ENCODE peak calls at places on chromosomes 3 and 15, in seven cellular contexts. C, E, H, G, F, Z and Q are unnamed samples.
A peak's percentile ranks its signal among the peaks of the same experiment; 100 is the strongest.

GRCh38 chr3:62159056-62159455 is 214.3 kb downstream of the FEZF2 start:
- DNase-seq in C (no peak), E (no peak), H (no peak), G (no peak), F (no peak), Z (no peak), Q (no peak)

GRCh38 chr3:70312336-70312735 is at the start of gene MDFIC2:
- DNase-seq in C (no peak), E (no peak), H (no peak), G (no peak), F (no peak), Z (no peak), Q (no peak)

GRCh38 chr15:80317389-80318169 is 65.6 kb upstream of the CTXND1 start:
- DNase-seq in C (no peak), E (peak; percentile 84), H (no peak), G (no peak), F (peak; percentile 85), Z (peak; percentile 80), Q (peak; percentile 55)

GRCh38 chr3:45413172-45413765 is 24.9 kb downstream of the LARS2 start:
- DNase-seq in C (no peak), E (no peak), H (no peak), G (no peak), F (no peak), Z (no peak), Q (no peak)

GRCh38 chr15:52652984-52653383 is 26.2 kb downstream of the ATOSA start:
- DNase-seq in C (no peak), E (peak; percentile 72), H (no peak), G (no peak), F (no peak), Z (peak; percentile 15), Q (peak; percentile 40)

GRCh38 chr3:69108813-69109212 is 13.6 kb downstream of the LMOD3 start:
- DNase-seq in C (no peak), E (no peak), H (no peak), G (no peak), F (no peak), Z (no peak), Q (no peak)

GRCh38 chr3:168040624-168041208 is 55.0 kb downstream of the GOLIM4 start:
- DNase-seq in C (no peak), E (peak; percentile 73), H (no peak), G (no peak), F (no peak), Z (no peak), Q (peak; percentile 39)

GRCh38 chr15:78979456-78980320 is 34.8 kb upstream of the CTSH start:
- DNase-seq in C (peak; percentile 78), E (peak; percentile 79), H (peak; percentile 66), G (peak; percentile 12), F (no peak), Z (peak; percentile 49), Q (peak; percentile 79)

GRCh38 chr3:127156651-127157050 is 36.3 kb upstream of the PRR23E start:
- DNase-seq in C (no peak), E (no peak), H (peak; percentile 33), G (no peak), F (no peak), Z (no peak), Q (no peak)

GRCh38 chr3:126816956-126817777 is 113.1 kb downstream of the CHCHD6 start:
- DNase-seq in C (peak; percentile 34), E (no peak), H (no peak), G (peak; percentile 18), F (no peak), Z (no peak), Q (no peak)

GRCh38 chr3:69628956-69629355 is 110.3 kb upstream of the MITF start:
- DNase-seq in C (no peak), E (peak; percentile 2), H (no peak), G (no peak), F (no peak), Z (no peak), Q (no peak)

GRCh38 chr3:171497546-171497945 is 37.3 kb upstream of the TNIK start:
- DNase-seq in C (no peak), E (no peak), H (no peak), G (no peak), F (no peak), Z (no peak), Q (no peak)

GRCh38 chr15:69209661-69210060 is 49.2 kb downstream of the GLCE start:
- DNase-seq in C (no peak), E (no peak), H (no peak), G (no peak), F (no peak), Z (no peak), Q (no peak)

GRCh38 chr15:66617137-66618090 is 51.6 kb upstream of the LCTL start:
- DNase-seq in C (peak; percentile 77), E (peak; percentile 78), H (no peak), G (no peak), F (no peak), Z (no peak), Q (no peak)

GRCh38 chr3:11671648-11672100 is 28.0 kb upstream of the VGLL4 start:
- DNase-seq in C (no peak), E (no peak), H (no peak), G (no peak), F (peak; percentile 82), Z (no peak), Q (no peak)

GRCh38 chr3:129439381-129439816 is 349 bp downstream of the MBD4 start:
- DNase-seq in C (no peak), E (peak; percentile 15), H (peak; percentile 76), G (no peak), F (no peak), Z (no peak), Q (no peak)

GRCh38 chr3:42518800-42519567 is 16.5 kb downstream of the VIPR1 start:
- DNase-seq in C (no peak), E (no peak), H (peak; percentile 74), G (no peak), F (no peak), Z (no peak), Q (no peak)

GRCh38 chr15:76199106-76200082 is 111.9 kb downstream of the ETFA start:
- DNase-seq in C (no peak), E (peak; percentile 92), H (peak; percentile 50), G (no peak), F (peak; percentile 39), Z (no peak), Q (no peak)